ENCODE peak calls at places on chromosome 17, in four cellular contexts. One of them, this sample, is unnamed.

GRCh38 chr17:18259621-18260331 is 686 bp upstream of the MIEF2 start:
- DNase-seq in H1: no peak
- DNase-seq in GM12878: no peak
- DNase-seq in K562: no peak
- DNase-seq in this sample: peak

GRCh38 chr17:64343833-64344637 is 46.6 kb downstream of the PECAM1 start:
- DNase-seq in K562: no peak
- DNase-seq in H1: no peak
- DNase-seq in GM12878: no peak
- DNase-seq in this sample: no peak

GRCh38 chr17:76404976-76405563 is 20.7 kb downstream of the SPHK1 start:
- DNase-seq in GM12878: no peak
- DNase-seq in K562: no peak
- DNase-seq in H1: no peak
- DNase-seq in this sample: no peak

GRCh38 chr17:61073799-61074513 is 325.7 kb upstream of the TBX2 start:
- DNase-seq in GM12878: no peak
- DNase-seq in K562: no peak
- DNase-seq in H1: no peak
- DNase-seq in this sample: no peak

GRCh38 chr17:47717845-47718621 is 15.0 kb upstream of the TBX21 start:
- DNase-seq in K562: no peak
- DNase-seq in GM12878: no peak
- DNase-seq in H1: no peak
- DNase-seq in this sample: no peak

GRCh38 chr17:72185571-72185970 is 64.8 kb downstream of the SOX9 start:
- DNase-seq in GM12878: no peak
- DNase-seq in K562: no peak
- DNase-seq in H1: no peak
- DNase-seq in this sample: no peak

GRCh38 chr17:36777118-36777517 is 160.2 kb upstream of the LHX1 start:
- DNase-seq in GM12878: no peak
- DNase-seq in K562: peak
- DNase-seq in H1: no peak
- DNase-seq in this sample: no peak

GRCh38 chr17:869567-870530 is 87.7 kb downstream of the MRM3 start:
- DNase-seq in K562: no peak
- DNase-seq in GM12878: no peak
- DNase-seq in H1: no peak
- DNase-seq in this sample: no peak

GRCh38 chr17:55726440-55726839 is 3.8 kb upstream of the TMEM100 start:
- DNase-seq in GM12878: no peak
- DNase-seq in K562: no peak
- DNase-seq in H1: no peak
- DNase-seq in this sample: peak

GRCh38 chr17:1714980-1715802 is 5.0 kb upstream of the TLCD2 start:
- DNase-seq in H1: peak
- DNase-seq in GM12878: no peak
- DNase-seq in K562: peak
- DNase-seq in this sample: peak

GRCh38 chr17:53472586-53472985 is 350.1 kb upstream of the KIF2B start:
- DNase-seq in GM12878: no peak
- DNase-seq in H1: no peak
- DNase-seq in K562: no peak
- DNase-seq in this sample: no peak

GRCh38 chr17:40857535-40857934 is 9.5 kb downstream of the KRT12 start:
- DNase-seq in H1: no peak
- DNase-seq in K562: no peak
- DNase-seq in GM12878: no peak
- DNase-seq in this sample: peak

GRCh38 chr17:76727745-76728456 is 1.3 kb downstream of the METTL23 start:
- DNase-seq in K562: no peak
- DNase-seq in GM12878: peak
- DNase-seq in H1: no peak
- DNase-seq in this sample: no peak

GRCh38 chr17:61476476-61477203 is 24.4 kb downstream of the TBX4 start:
- DNase-seq in K562: no peak
- DNase-seq in H1: no peak
- DNase-seq in GM12878: no peak
- DNase-seq in this sample: no peak

GRCh38 chr17:36485027-36485426 is 1.5 kb upstream of the ZNHIT3 start:
- DNase-seq in GM12878: no peak
- DNase-seq in K562: no peak
- DNase-seq in H1: no peak
- DNase-seq in this sample: no peak

GRCh38 chr17:50047083-50047482 is 8.8 kb upstream of the ITGA3 start:
- DNase-seq in K562: no peak
- DNase-seq in H1: no peak
- DNase-seq in GM12878: no peak
- DNase-seq in this sample: no peak

GRCh38 chr17:61926831-61927210 is 961 bp downstream of the INTS2 start:
- DNase-seq in K562: no peak
- DNase-seq in H1: no peak
- DNase-seq in GM12878: no peak
- DNase-seq in this sample: no peak

GRCh38 chr17:62703269-62703775 is 75.9 kb downstream of the MRC2 start:
- DNase-seq in H1: no peak
- DNase-seq in GM12878: no peak
- DNase-seq in K562: no peak
- DNase-seq in this sample: no peak

GRCh38 chr17:66578781-66579489 is 256.0 kb upstream of the CACNG5 start:
- DNase-seq in K562: no peak
- DNase-seq in H1: no peak
- DNase-seq in GM12878: no peak
- DNase-seq in this sample: no peak

GRCh38 chr17:6435968-6436367 is 1.0 kb upstream of the AIPL1 start:
- DNase-seq in K562: peak
- DNase-seq in GM12878: no peak
- DNase-seq in H1: peak
- DNase-seq in this sample: peak

GRCh38 chr17:2107506-2107905 is 52.6 kb downstream of the HIC1 start:
- DNase-seq in K562: no peak
- DNase-seq in GM12878: no peak
- DNase-seq in H1: no peak
- DNase-seq in this sample: no peak

GRCh38 chr17:73492125-73492801 is 152.0 kb downstream of the SDK2 start:
- DNase-seq in K562: no peak
- DNase-seq in H1: no peak
- DNase-seq in GM12878: no peak
- DNase-seq in this sample: no peak

GRCh38 chr17:17236295-17237025 is 508 bp downstream of the FLCN start:
- DNase-seq in K562: peak
- DNase-seq in H1: no peak
- DNase-seq in GM12878: no peak
- DNase-seq in this sample: no peak

GRCh38 chr17:45394913-45395568 is 37.6 kb downstream of the ARHGAP27 start:
- DNase-seq in GM12878: no peak
- DNase-seq in H1: peak
- DNase-seq in K562: peak
- DNase-seq in this sample: peak

GRCh38 chr17:17670701-17671319 is 10.4 kb upstream of the RAI1 start:
- DNase-seq in K562: no peak
- DNase-seq in H1: no peak
- DNase-seq in GM12878: no peak
- DNase-seq in this sample: no peak

GRCh38 chr17:61007980-61008379 is 330.3 kb downstream of the BCAS3 start:
- DNase-seq in GM12878: no peak
- DNase-seq in K562: no peak
- DNase-seq in H1: no peak
- DNase-seq in this sample: no peak

GRCh38 chr17:68812876-68813584 is 142.2 kb downstream of the ABCA8 start:
- DNase-seq in GM12878: no peak
- DNase-seq in H1: no peak
- DNase-seq in K562: no peak
- DNase-seq in this sample: no peak

GRCh38 chr17:58039975-58040374 is 32.9 kb upstream of the SRSF1 start:
- DNase-seq in K562: no peak
- DNase-seq in H1: no peak
- DNase-seq in GM12878: no peak
- DNase-seq in this sample: no peak

GRCh38 chr17:62648954-62649294 is 21.5 kb downstream of the MRC2 start:
- DNase-seq in K562: no peak
- DNase-seq in H1: no peak
- DNase-seq in GM12878: no peak
- DNase-seq in this sample: no peak

GRCh38 chr17:71453876-71454422 is 666.9 kb upstream of the SOX9 start:
- DNase-seq in H1: no peak
- DNase-seq in K562: no peak
- DNase-seq in GM12878: no peak
- DNase-seq in this sample: no peak

GRCh38 chr17:14197582-14197981 is 39.1 kb downstream of the CDRT15 start:
- DNase-seq in GM12878: no peak
- DNase-seq in H1: no peak
- DNase-seq in K562: no peak
- DNase-seq in this sample: no peak

GRCh38 chr17:67265620-67266019 is 20.6 kb upstream of the HELZ start:
- DNase-seq in GM12878: no peak
- DNase-seq in K562: no peak
- DNase-seq in H1: no peak
- DNase-seq in this sample: peak

DNA sequence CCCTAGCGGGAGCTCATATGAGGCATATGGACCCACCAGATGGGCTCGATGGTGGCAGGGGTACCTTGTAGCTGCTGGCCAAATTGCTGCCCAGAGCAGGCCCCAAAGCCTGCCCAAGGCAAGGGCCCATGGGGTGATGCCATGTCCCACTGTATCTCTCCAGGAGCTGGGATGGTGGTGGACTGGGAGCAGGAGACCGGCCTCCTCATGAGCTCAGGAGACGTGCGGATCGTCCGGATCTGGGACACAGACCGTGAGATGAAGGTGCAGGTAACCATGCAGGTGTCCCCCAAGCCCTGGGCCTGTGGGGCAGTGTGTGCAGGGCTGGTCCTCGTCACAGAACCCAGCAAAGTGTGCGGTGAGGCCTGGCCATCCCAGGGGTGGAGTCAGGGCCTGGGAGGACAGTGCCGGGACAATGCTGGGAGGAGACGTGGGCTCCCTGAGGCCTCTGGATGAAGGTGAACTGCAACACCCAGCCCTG is 34.1 kb upstream of the CHMP6 start:
- DNase-seq in K562: no peak
- DNase-seq in H1: no peak
- DNase-seq in GM12878: no peak
- DNase-seq in this sample: no peak
- TF ChIP-seq NRF1 in K562: no peak
- TF ChIP-seq NRF1 in H1: no peak
- TF ChIP-seq NRF1 in GM12878: no peak
- TF ChIP-seq NRF1 in this sample: no peak

DNA sequence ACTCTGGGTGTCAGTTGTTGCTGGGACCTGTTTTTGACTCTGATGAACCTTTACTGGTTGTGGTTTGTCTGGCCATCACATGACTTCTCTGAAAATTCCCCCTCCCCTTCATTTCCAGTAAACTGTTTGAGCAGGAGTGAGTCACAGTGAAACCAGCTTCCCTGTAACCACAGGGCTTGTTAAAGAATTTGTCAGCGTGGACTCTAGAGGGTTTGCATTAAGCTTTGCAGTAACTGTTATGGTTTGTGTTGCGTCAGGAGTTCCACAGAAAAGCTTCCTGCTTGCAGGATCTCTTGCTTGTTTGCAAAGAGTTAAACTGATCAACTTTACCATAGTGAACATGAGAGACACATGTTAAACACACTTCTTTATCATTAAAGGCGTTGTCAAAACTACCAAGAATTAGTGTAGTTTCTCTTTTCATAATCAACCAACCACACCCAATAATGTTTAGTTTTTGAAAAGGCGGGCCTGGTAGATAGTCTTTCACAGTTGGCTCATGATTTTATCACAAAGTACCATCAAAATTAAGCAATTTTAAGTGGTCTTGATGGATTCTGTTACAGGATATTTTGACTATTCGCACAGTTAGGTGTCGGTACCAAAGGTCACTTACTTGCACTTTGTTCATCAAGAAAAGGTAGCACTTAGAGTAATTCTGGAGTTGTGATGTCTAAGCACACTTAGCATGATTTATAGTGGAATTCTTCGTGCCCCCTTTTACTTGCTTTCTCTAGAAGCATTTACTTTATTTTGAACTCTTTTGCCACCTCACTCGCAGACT is 79.3 kb downstream of the VMP1 start:
- DNase-seq in K562: peak
- DNase-seq in GM12878: peak
- DNase-seq in H1: no peak
- DNase-seq in this sample: peak
- TF ChIP-seq NRF1 in K562: peak
- TF ChIP-seq NRF1 in GM12878: no peak
- TF ChIP-seq NRF1 in H1: no peak
- TF ChIP-seq NRF1 in this sample: no peak

GRCh38 chr17:35117984-35118383 is 1.7 kb downstream of the RAD51D start:
- DNase-seq in GM12878: peak
- DNase-seq in K562: no peak
- DNase-seq in H1: no peak
- DNase-seq in this sample: no peak
- TF ChIP-seq NRF1 in GM12878: no peak
- TF ChIP-seq NRF1 in K562: no peak
- TF ChIP-seq NRF1 in H1: no peak
- TF ChIP-seq NRF1 in this sample: no peak

GRCh38 chr17:28875856-28876564 is 21.2 kb downstream of the ERAL1 start:
- DNase-seq in K562: no peak
- DNase-seq in H1: no peak
- DNase-seq in GM12878: no peak
- DNase-seq in this sample: no peak

GRCh38 chr17:28874750-28875149 is 19.9 kb downstream of the ERAL1 start:
- DNase-seq in H1: no peak
- DNase-seq in GM12878: no peak
- DNase-seq in K562: no peak
- DNase-seq in this sample: no peak

GRCh38 chr17:28867276-28867675 is 12.5 kb downstream of the ERAL1 start:
- DNase-seq in K562: no peak
- DNase-seq in GM12878: no peak
- DNase-seq in H1: no peak
- DNase-seq in this sample: no peak

GRCh38 chr17:28865946-28866752 is 11.3 kb downstream of the ERAL1 start:
- DNase-seq in K562: no peak
- DNase-seq in H1: no peak
- DNase-seq in GM12878: no peak
- DNase-seq in this sample: no peak

GRCh38 chr17:28871056-28871579 is 16.3 kb downstream of the ERAL1 start:
- DNase-seq in H1: no peak
- DNase-seq in K562: no peak
- DNase-seq in GM12878: peak
- DNase-seq in this sample: no peak
- TF ChIP-seq NRF1 in H1: no peak
- TF ChIP-seq NRF1 in K562: no peak
- TF ChIP-seq NRF1 in GM12878: no peak
- TF ChIP-seq NRF1 in this sample: no peak